ENCODE peak calls at places on chromosomes 1 and 21, in six cellular contexts. One of them, this sample, is unnamed.
A peak's percentile ranks its signal among the peaks of the same experiment; 100 is the strongest.

GRCh38 chr1:159188375-159188788 is 16.3 kb upstream of the ACKR1 start:
- ATAC-seq in HepG2: peak; percentile 48
- ATAC-seq in A549: peak; percentile 78
- ATAC-seq in upper lobe of left lung: peak; percentile 83
- ATAC-seq in K562: peak; percentile 48
- ATAC-seq in GM12878: peak; percentile 91
- ATAC-seq in this sample: peak; percentile 95

GRCh38 chr1:25695991-25696330 is 79.4 kb downstream of the MAN1C1 start:
- ATAC-seq in K562: no peak
- ATAC-seq in GM12878: no peak
- ATAC-seq in A549: peak; percentile 78
- ATAC-seq in HepG2: no peak
- ATAC-seq in upper lobe of left lung: no peak
- ATAC-seq in this sample: peak; percentile 56

GRCh38 chr1:239367417-239367816 is 19.0 kb upstream of the CHRM3 start:
- ATAC-seq in K562: no peak
- ATAC-seq in upper lobe of left lung: no peak
- ATAC-seq in GM12878: no peak
- ATAC-seq in A549: no peak
- ATAC-seq in HepG2: no peak
- ATAC-seq in this sample: no peak

GRCh38 chr21:42865361-42866160 is 13.8 kb downstream of the WDR4 start:
- ATAC-seq in upper lobe of left lung: peak; percentile 86
- ATAC-seq in HepG2: no peak
- ATAC-seq in GM12878: no peak
- ATAC-seq in A549: no peak
- ATAC-seq in K562: no peak
- ATAC-seq in this sample: peak; percentile 37

GRCh38 chr1:81695741-81696140 is 105.0 kb upstream of the ADGRL2 start:
- ATAC-seq in upper lobe of left lung: no peak
- ATAC-seq in A549: no peak
- ATAC-seq in GM12878: no peak
- ATAC-seq in HepG2: no peak
- ATAC-seq in K562: no peak
- ATAC-seq in this sample: peak; percentile 65

GRCh38 chr21:17560377-17560776 is 47.5 kb downstream of the CXADR start:
- ATAC-seq in HepG2: no peak
- ATAC-seq in upper lobe of left lung: no peak
- ATAC-seq in K562: no peak
- ATAC-seq in GM12878: no peak
- ATAC-seq in A549: no peak
- ATAC-seq in this sample: no peak

GRCh38 chr1:21911205-21912001 is 25.7 kb downstream of the HSPG2 start:
- ATAC-seq in HepG2: peak; percentile 93
- ATAC-seq in K562: peak; percentile 13
- ATAC-seq in A549: peak; percentile 33
- ATAC-seq in upper lobe of left lung: peak; percentile 17
- ATAC-seq in GM12878: no peak
- ATAC-seq in this sample: no peak

GRCh38 chr21:44666401-44667320 is at the start of gene KRTAP12-2:
- ATAC-seq in A549: no peak
- ATAC-seq in HepG2: no peak
- ATAC-seq in K562: no peak
- ATAC-seq in GM12878: no peak
- ATAC-seq in upper lobe of left lung: peak; percentile 41
- ATAC-seq in this sample: no peak

GRCh38 chr1:182589520-182589919 is 464 bp upstream of the RNASEL start:
- ATAC-seq in GM12878: peak; percentile 12
- ATAC-seq in A549: peak; percentile 13
- ATAC-seq in upper lobe of left lung: no peak
- ATAC-seq in HepG2: no peak
- ATAC-seq in K562: no peak
- ATAC-seq in this sample: no peak

GRCh38 chr1:156433602-156434001 is 64.6 kb downstream of the RHBG start:
- ATAC-seq in upper lobe of left lung: no peak
- ATAC-seq in GM12878: peak; percentile 79
- ATAC-seq in HepG2: no peak
- ATAC-seq in K562: no peak
- ATAC-seq in A549: no peak
- ATAC-seq in this sample: no peak

GRCh38 chr1:205441318-205441633 is 14.6 kb downstream of the BLACAT1 start:
- ATAC-seq in GM12878: no peak
- ATAC-seq in upper lobe of left lung: no peak
- ATAC-seq in K562: no peak
- ATAC-seq in A549: no peak
- ATAC-seq in HepG2: no peak
- ATAC-seq in this sample: no peak

GRCh38 chr1:202348005-202348508 is 442 bp upstream of the PPP1R12B start:
- ATAC-seq in GM12878: no peak
- ATAC-seq in upper lobe of left lung: no peak
- ATAC-seq in K562: no peak
- ATAC-seq in A549: no peak
- ATAC-seq in HepG2: no peak
- ATAC-seq in this sample: no peak

GRCh38 chr1:35319988-35320713 is 51.6 kb downstream of the ZMYM4 start:
- ATAC-seq in upper lobe of left lung: no peak
- ATAC-seq in K562: peak; percentile 62
- ATAC-seq in HepG2: no peak
- ATAC-seq in GM12878: no peak
- ATAC-seq in A549: no peak
- ATAC-seq in this sample: no peak

GRCh38 chr21:34945288-34945687 is 103.8 kb downstream of the RUNX1 start:
- ATAC-seq in A549: no peak
- ATAC-seq in upper lobe of left lung: no peak
- ATAC-seq in GM12878: no peak
- ATAC-seq in K562: no peak
- ATAC-seq in HepG2: no peak
- ATAC-seq in this sample: no peak

GRCh38 chr21:41564871-41565281 is 56.9 kb upstream of the TMPRSS2 start:
- ATAC-seq in HepG2: no peak
- ATAC-seq in GM12878: no peak
- ATAC-seq in upper lobe of left lung: peak; percentile 31
- ATAC-seq in K562: no peak
- ATAC-seq in A549: no peak
- ATAC-seq in this sample: no peak

GRCh38 chr1:54265126-54265525 is 65.2 kb downstream of the MRPL37 start:
- ATAC-seq in A549: no peak
- ATAC-seq in HepG2: no peak
- ATAC-seq in upper lobe of left lung: no peak
- ATAC-seq in K562: no peak
- ATAC-seq in GM12878: no peak
- ATAC-seq in this sample: no peak

GRCh38 chr21:33201945-33202344 is 27.8 kb upstream of the IFNAR2 start:
- ATAC-seq in HepG2: no peak
- ATAC-seq in upper lobe of left lung: no peak
- ATAC-seq in A549: no peak
- ATAC-seq in K562: no peak
- ATAC-seq in GM12878: no peak
- ATAC-seq in this sample: no peak

GRCh38 chr1:109541102-109541501 is 1.4 kb downstream of the GPR61 start:
- ATAC-seq in A549: no peak
- ATAC-seq in K562: no peak
- ATAC-seq in HepG2: no peak
- ATAC-seq in upper lobe of left lung: no peak
- ATAC-seq in GM12878: no peak
- ATAC-seq in this sample: no peak

GRCh38 chr1:226645279-226645976 is 93.7 kb downstream of the ITPKB start:
- ATAC-seq in HepG2: no peak
- ATAC-seq in GM12878: no peak
- ATAC-seq in A549: no peak
- ATAC-seq in K562: no peak
- ATAC-seq in upper lobe of left lung: no peak
- ATAC-seq in this sample: peak; percentile 29

GRCh38 chr1:225842074-225842473 is 32.1 kb downstream of the EPHX1 start:
- ATAC-seq in upper lobe of left lung: no peak
- ATAC-seq in HepG2: no peak
- ATAC-seq in A549: no peak
- ATAC-seq in K562: no peak
- ATAC-seq in GM12878: no peak
- ATAC-seq in this sample: no peak

GRCh38 chr1:42282867-42283583 is 52.0 kb downstream of the FOXJ3 start:
- ATAC-seq in upper lobe of left lung: no peak
- ATAC-seq in K562: no peak
- ATAC-seq in A549: peak; percentile 52
- ATAC-seq in GM12878: no peak
- ATAC-seq in HepG2: no peak
- ATAC-seq in this sample: no peak

GRCh38 chr1:176552217-176552974 is 89.4 kb downstream of the PAPPA2 start:
- ATAC-seq in upper lobe of left lung: no peak
- ATAC-seq in GM12878: no peak
- ATAC-seq in HepG2: no peak
- ATAC-seq in A549: no peak
- ATAC-seq in K562: no peak
- ATAC-seq in this sample: no peak

GRCh38 chr1:16152521-16153087 is 3.3 kb downstream of the EPHA2 start:
- ATAC-seq in HepG2: no peak
- ATAC-seq in upper lobe of left lung: no peak
- ATAC-seq in GM12878: no peak
- ATAC-seq in A549: no peak
- ATAC-seq in K562: no peak
- ATAC-seq in this sample: no peak

GRCh38 chr1:16149702-16150488 is 6.0 kb downstream of the EPHA2 start:
- ATAC-seq in A549: no peak
- ATAC-seq in GM12878: no peak
- ATAC-seq in K562: no peak
- ATAC-seq in upper lobe of left lung: no peak
- ATAC-seq in HepG2: no peak
- ATAC-seq in this sample: no peak

GRCh38 chr1:16150508-16150907 is 5.4 kb downstream of the EPHA2 start:
- ATAC-seq in A549: no peak
- ATAC-seq in upper lobe of left lung: no peak
- ATAC-seq in K562: no peak
- ATAC-seq in HepG2: no peak
- ATAC-seq in GM12878: no peak
- ATAC-seq in this sample: no peak

GRCh38 chr1:16151985-16152384 is 3.9 kb downstream of the EPHA2 start:
- ATAC-seq in K562: no peak
- ATAC-seq in HepG2: no peak
- ATAC-seq in upper lobe of left lung: no peak
- ATAC-seq in GM12878: no peak
- ATAC-seq in A549: no peak
- ATAC-seq in this sample: no peak

DNA sequence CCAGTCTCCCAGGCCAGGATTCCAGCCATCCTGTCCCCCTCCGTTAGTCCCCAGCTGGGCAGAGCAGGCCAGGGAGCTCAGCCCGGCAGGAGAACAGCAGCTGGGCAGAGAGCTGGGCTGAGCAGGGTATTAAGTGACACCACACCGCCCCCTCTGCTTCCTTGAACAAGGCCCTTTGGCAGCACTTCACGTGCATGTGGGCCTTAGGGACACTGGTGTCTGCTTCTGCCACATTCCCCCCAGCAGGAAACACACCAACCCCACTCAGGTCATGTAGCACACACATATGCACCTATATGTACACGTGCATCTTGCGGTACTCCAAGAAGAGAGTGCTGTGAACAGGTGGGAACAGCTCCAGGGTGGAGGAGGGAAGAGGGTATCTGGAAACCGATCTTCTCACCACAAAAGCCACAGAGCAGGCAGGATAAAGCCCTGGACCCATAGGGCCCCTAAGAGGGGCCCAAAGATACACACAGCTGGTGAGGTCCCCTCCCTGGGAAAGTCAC is 4.6 kb downstream of the EPHA2 start:
- ATAC-seq in GM12878: peak; percentile 47
- ATAC-seq in K562: peak; percentile 65
- ATAC-seq in HepG2: no peak
- ATAC-seq in upper lobe of left lung: no peak
- ATAC-seq in A549: no peak
- ATAC-seq in this sample: no peak
- TF ChIP-seq EP300 in GM12878: no peak
- TF ChIP-seq EP300 in K562: peak; percentile 59
- TF ChIP-seq EP300 in HepG2: no peak
- TF ChIP-seq EP300 in upper lobe of left lung: no peak
- TF ChIP-seq EP300 in A549: no peak
- TF ChIP-seq EP300 in this sample: no peak

GRCh38 chr1:212819704-212820103 is 27.7 kb downstream of the SPATA45 start:
- ATAC-seq in upper lobe of left lung: no peak
- ATAC-seq in GM12878: peak; percentile 87
- ATAC-seq in A549: no peak
- ATAC-seq in HepG2: no peak
- ATAC-seq in K562: no peak
- ATAC-seq in this sample: no peak
- H3K4me3 ChIP-seq in upper lobe of left lung: no peak overlapping the region
- H3K4me3 ChIP-seq in GM12878: peak overlapping the region; percentile 14
- H3K4me3 ChIP-seq in A549: no peak overlapping the region
- H3K4me3 ChIP-seq in HepG2: no peak overlapping the region
- H3K4me3 ChIP-seq in K562: no peak overlapping the region
- H3K4me3 ChIP-seq in this sample: no peak overlapping the region

DNA sequence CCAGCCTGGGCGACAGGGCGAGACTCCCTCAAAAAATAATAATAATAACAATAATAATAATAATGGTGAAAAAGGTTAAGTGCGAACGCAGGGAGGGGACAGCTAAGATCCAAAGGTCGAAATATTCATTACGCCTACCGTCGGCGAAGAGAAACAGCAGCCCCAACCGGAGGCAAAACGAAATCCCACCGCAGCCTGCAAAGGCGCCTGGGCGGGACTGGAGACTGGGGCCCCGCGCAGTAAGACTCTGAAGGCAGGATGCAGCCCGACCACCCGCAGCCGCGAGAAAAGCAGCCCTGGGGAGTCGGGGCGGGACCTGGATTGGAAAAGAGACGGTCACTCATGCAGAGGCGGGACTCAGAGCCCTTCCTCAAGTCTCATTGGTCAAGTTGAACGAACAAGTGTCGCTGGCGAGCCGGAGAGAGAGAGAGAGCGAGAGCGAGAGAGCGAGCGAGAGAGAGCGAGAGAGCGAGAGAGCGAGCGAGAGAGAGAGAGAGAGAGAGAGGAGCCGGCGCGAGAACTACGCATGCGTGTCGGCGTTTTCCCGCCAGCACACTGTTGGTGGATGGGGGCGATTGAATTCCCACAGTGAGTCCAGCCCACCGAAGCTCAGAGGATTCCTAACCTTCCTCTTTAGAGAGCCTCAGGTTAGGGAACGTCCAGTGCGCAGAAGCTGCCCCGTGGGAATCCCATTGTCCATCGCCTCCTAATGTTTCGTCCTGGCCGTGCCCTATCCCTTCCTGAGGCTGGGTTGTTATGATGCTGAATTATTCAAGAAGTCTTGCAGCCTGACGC is 10.7 kb downstream of the ENTREP3 start:
- ATAC-seq in A549: peak; percentile 96
- ATAC-seq in K562: peak; percentile 97
- ATAC-seq in HepG2: no peak
- ATAC-seq in GM12878: peak; percentile 97
- ATAC-seq in upper lobe of left lung: peak; percentile 94
- ATAC-seq in this sample: peak; percentile 96
- TF ChIP-seq CTCF in A549: no peak
- TF ChIP-seq CTCF in K562: peak; percentile 59
- TF ChIP-seq CTCF in HepG2: no peak
- TF ChIP-seq CTCF in GM12878: peak; percentile 12
- TF ChIP-seq CTCF in upper lobe of left lung: peak; percentile 78
- TF ChIP-seq CTCF in this sample: peak; percentile 29

DNA sequence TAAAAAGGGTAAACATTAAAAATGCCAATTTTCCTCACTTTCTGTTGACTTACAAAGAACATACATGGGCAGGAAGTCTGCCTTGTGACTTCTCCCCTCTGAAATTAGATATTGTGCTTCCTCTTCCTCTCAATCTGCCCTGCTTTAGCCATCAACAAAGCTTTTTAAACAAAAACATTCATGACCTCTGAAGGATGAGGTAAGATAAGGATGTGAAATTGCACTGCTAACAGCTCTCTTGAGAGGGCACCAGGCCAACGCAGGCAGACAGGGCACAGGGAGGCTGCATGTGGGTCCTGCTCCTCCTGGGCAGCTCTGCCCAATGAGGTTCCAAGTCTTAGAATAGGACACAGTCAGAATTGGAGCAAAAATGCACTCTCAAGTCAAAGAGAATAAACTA is 62.1 kb downstream of the DEGS1 start:
- ATAC-seq in K562: no peak
- ATAC-seq in GM12878: peak; percentile 66
- ATAC-seq in A549: peak; percentile 52
- ATAC-seq in HepG2: no peak
- ATAC-seq in upper lobe of left lung: peak; percentile 69
- ATAC-seq in this sample: peak; percentile 58
- TF ChIP-seq EP300 in K562: no peak
- TF ChIP-seq EP300 in GM12878: no peak
- TF ChIP-seq EP300 in A549: no peak
- TF ChIP-seq EP300 in HepG2: no peak
- TF ChIP-seq EP300 in upper lobe of left lung: no peak
- TF ChIP-seq EP300 in this sample: no peak

This sample was measured in gastroesophageal sphincter.